ENCODE peak calls at places on chromosomes 13 and 19, in four cellular contexts. One of them, this sample, is unnamed.

GRCh38 chr13:88643233-88643632 is 972.1 kb downstream of the SLITRK5 start:
- DNase-seq in NCI-H748 treated with DMSO at 0.1 percent for 48 hours: no peak
- DNase-seq in G401: no peak
- DNase-seq in mucosa of gallbladder: no peak
- DNase-seq in this sample: no peak

GRCh38 chr19:54364775-54365257 is at the start of gene LAIR1:
- DNase-seq in mucosa of gallbladder: no peak
- DNase-seq in G401: no peak
- DNase-seq in NCI-H748 treated with DMSO at 0.1 percent for 48 hours: no peak
- DNase-seq in this sample: no peak

GRCh38 chr13:112984954-112985802 is 16.2 kb downstream of the MCF2L start:
- DNase-seq in G401: peak; percentile 69
- DNase-seq in NCI-H748 treated with DMSO at 0.1 percent for 48 hours: no peak
- DNase-seq in mucosa of gallbladder: no peak
- DNase-seq in this sample: no peak

GRCh38 chr13:27988520-27988919 is at the start of gene URAD:
- DNase-seq in NCI-H748 treated with DMSO at 0.1 percent for 48 hours: no peak
- DNase-seq in mucosa of gallbladder: no peak
- DNase-seq in G401: no peak
- DNase-seq in this sample: no peak

GRCh38 chr19:53880716-53881481 is 1.1 kb upstream of the PRKCG start:
- DNase-seq in G401: no peak
- DNase-seq in NCI-H748 treated with DMSO at 0.1 percent for 48 hours: no peak
- DNase-seq in mucosa of gallbladder: no peak
- DNase-seq in this sample: no peak

GRCh38 chr19:35696835-35697234 is 7.5 kb upstream of the ZBTB32 start:
- DNase-seq in NCI-H748 treated with DMSO at 0.1 percent for 48 hours: no peak
- DNase-seq in mucosa of gallbladder: no peak
- DNase-seq in G401: no peak
- DNase-seq in this sample: no peak

GRCh38 chr19:14383556-14383897 is 2.3 kb downstream of the ADGRE5 start:
- DNase-seq in NCI-H748 treated with DMSO at 0.1 percent for 48 hours: no peak
- DNase-seq in mucosa of gallbladder: no peak
- DNase-seq in G401: no peak
- DNase-seq in this sample: no peak

GRCh38 chr13:112055417-112056206 is 11.3 kb upstream of the SOX1 start:
- DNase-seq in G401: no peak
- DNase-seq in mucosa of gallbladder: no peak
- DNase-seq in NCI-H748 treated with DMSO at 0.1 percent for 48 hours: no peak
- DNase-seq in this sample: no peak

GRCh38 chr19:3420909-3421619 is 54.7 kb downstream of the NFIC start:
- DNase-seq in NCI-H748 treated with DMSO at 0.1 percent for 48 hours: no peak
- DNase-seq in G401: peak; percentile 63
- DNase-seq in mucosa of gallbladder: no peak
- DNase-seq in this sample: no peak

GRCh38 chr13:48808689-48809088 is 155.0 kb downstream of the CYSLTR2 start:
- DNase-seq in NCI-H748 treated with DMSO at 0.1 percent for 48 hours: no peak
- DNase-seq in G401: no peak
- DNase-seq in mucosa of gallbladder: no peak
- DNase-seq in this sample: no peak

GRCh38 chr13:53020764-53021332 is 7.8 kb upstream of the OLFM4 start:
- DNase-seq in mucosa of gallbladder: no peak
- DNase-seq in G401: no peak
- DNase-seq in NCI-H748 treated with DMSO at 0.1 percent for 48 hours: no peak
- DNase-seq in this sample: no peak

GRCh38 chr19:44758596-44758995 is 10.1 kb downstream of the BCL3 start:
- DNase-seq in NCI-H748 treated with DMSO at 0.1 percent for 48 hours: no peak
- DNase-seq in mucosa of gallbladder: no peak
- DNase-seq in G401: no peak
- DNase-seq in this sample: no peak

GRCh38 chr19:52901842-52902241 is 4.4 kb upstream of the ZNF320 start:
- DNase-seq in mucosa of gallbladder: no peak
- DNase-seq in G401: no peak
- DNase-seq in NCI-H748 treated with DMSO at 0.1 percent for 48 hours: no peak
- DNase-seq in this sample: no peak

GRCh38 chr19:31992750-31993149 is 352.7 kb upstream of the ZNF507 start:
- DNase-seq in mucosa of gallbladder: no peak
- DNase-seq in G401: no peak
- DNase-seq in NCI-H748 treated with DMSO at 0.1 percent for 48 hours: no peak
- DNase-seq in this sample: no peak

GRCh38 chr13:101111894-101112293 is 304.4 kb downstream of the NALCN start:
- DNase-seq in G401: no peak
- DNase-seq in mucosa of gallbladder: no peak
- DNase-seq in NCI-H748 treated with DMSO at 0.1 percent for 48 hours: no peak
- DNase-seq in this sample: no peak

GRCh38 chr19:56637976-56638555 is 4.9 kb upstream of the SMIM17 start:
- DNase-seq in NCI-H748 treated with DMSO at 0.1 percent for 48 hours: no peak
- DNase-seq in G401: peak; percentile 17
- DNase-seq in mucosa of gallbladder: peak; percentile 82
- DNase-seq in this sample: peak; percentile 53

GRCh38 chr19:53553865-53554791 is 16.2 kb downstream of the ZNF331 start:
- DNase-seq in mucosa of gallbladder: peak; percentile 89
- DNase-seq in G401: peak; percentile 84
- DNase-seq in NCI-H748 treated with DMSO at 0.1 percent for 48 hours: no peak
- DNase-seq in this sample: no peak